ENCODE peak calls at places on chromosomes 1 and 21, in six cellular contexts. K is ureter; G is stimulated activated CD8-positive, alpha-beta memory T cell treated with anti-CD3 and anti-CD28 coated beads, Interleukin-7, amount 100 ng/mL, for 1 hour; P is Calu3; I is endodermal cell; R is ovary. J is an unnamed sample.

GRCh38 chr1:117735045-117735992 is 129.5 kb downstream of the TENT5C start:
- DNase-seq in K (no peak), G (no peak), P (peak), I (no peak), R (no peak), J (peak)

GRCh38 chr21:16072692-16073091 is 342.9 kb downstream of the USP25 start:
- DNase-seq in K (no peak), G (no peak), P (no peak), I (no peak), R (no peak), J (no peak)

GRCh38 chr1:85611390-85611789 is 30.8 kb downstream of the CCN1 start:
- DNase-seq in K (no peak), G (no peak), P (no peak), I (peak), R (no peak), J (no peak)

GRCh38 chr1:84442256-84442655 is 36.8 kb upstream of the RPF1 start:
- DNase-seq in K (no peak), G (no peak), P (peak), I (no peak), R (no peak), J (peak)

GRCh38 chr1:118927421-118927820 is 60.7 kb downstream of the TBX15 start:
- DNase-seq in K (no peak), G (no peak), P (no peak), I (no peak), R (no peak), J (no peak)

GRCh38 chr21:26832513-26832912 is 12.7 kb downstream of the ADAMTS1 start:
- DNase-seq in K (no peak), G (no peak), P (no peak), I (no peak), R (no peak), J (no peak)

GRCh38 chr1:179930867-179931266 is 23.7 kb upstream of the CEP350 start:
- DNase-seq in K (no peak), G (no peak), P (no peak), I (no peak), R (no peak), J (no peak)

GRCh38 chr1:56295949-56296929 is 283.1 kb downstream of the PLPP3 start:
- DNase-seq in K (no peak), G (no peak), P (no peak), I (peak), R (no peak), J (no peak)

J was measured in mesendoderm.